ENCODE peak calls at places on chromosomes 6 and 20, in eight cellular contexts. C is mammary epithelial cell, S is AG04450, D is cardiac muscle cell, J is uterus, W is type B pancreatic cell, H is Caco-2, N is GM13977. O is an unnamed sample.

GRCh38 chr6:113055998-113056397 is 708.9 kb downstream of the RFPL4B start:
- DNase-seq in C (no peak), S (no peak), D (no peak), J (no peak), W (no peak), H (no peak), N (no peak), O (no peak)

GRCh38 chr6:52643158-52643557 is 27.8 kb upstream of the TMEM14A start:
- DNase-seq in C (no peak), S (no peak), D (no peak), J (no peak), W (no peak), H (no peak), N (no peak), O (no peak)

GRCh38 chr20:51469578-51470520 is 72.7 kb downstream of the NFATC2 start:
- DNase-seq in C (no peak), S (no peak), D (no peak), J (no peak), W (no peak), H (peak), N (no peak), O (no peak)

GRCh38 chr20:53579581-53580375 is 13.9 kb downstream of the ZNF217 start:
- DNase-seq in C (peak), S (no peak), D (peak), J (peak), W (no peak), H (peak), N (no peak), O (no peak)

GRCh38 chr20:20267685-20268429 is 100.0 kb upstream of the INSM1 start:
- DNase-seq in C (no peak), S (no peak), D (no peak), J (no peak), W (no peak), H (no peak), N (no peak), O (no peak)

GRCh38 chr6:33869826-33870423 is 66.1 kb upstream of the MLN start:
- DNase-seq in C (no peak), S (no peak), D (no peak), J (no peak), W (no peak), H (no peak), N (no peak), O (no peak)

GRCh38 chr20:36154696-36155628 is at the start of gene EPB41L1:
- DNase-seq in C (no peak), S (no peak), D (peak), J (no peak), W (no peak), H (no peak), N (peak), O (peak)

GRCh38 chr6:2895072-2895471 is 8.0 kb downstream of the SERPINB9 start:
- DNase-seq in C (no peak), S (no peak), D (no peak), J (no peak), W (no peak), H (no peak), N (no peak), O (no peak)

GRCh38 chr6:166584046-166584679 is 2.3 kb downstream of the RAMACL start:
- DNase-seq in C (no peak), S (no peak), D (no peak), J (no peak), W (no peak), H (no peak), N (no peak), O (no peak)

GRCh38 chr20:63433756-63434531 is 38.5 kb downstream of the KCNQ2 start:
- DNase-seq in C (no peak), S (no peak), D (no peak), J (no peak), W (no peak), H (no peak), N (no peak), O (no peak)

GRCh38 chr6:116015983-116016382 is 44.7 kb downstream of the FRK start:
- DNase-seq in C (no peak), S (no peak), D (no peak), J (no peak), W (no peak), H (no peak), N (no peak), O (no peak)

GRCh38 chr20:32828029-32828666 is 8.4 kb downstream of the MAPRE1 start:
- DNase-seq in C (no peak), S (no peak), D (no peak), J (no peak), W (no peak), H (no peak), N (no peak), O (no peak)

GRCh38 chr20:19519461-19519860 is 238.6 kb upstream of the RIN2 start:
- DNase-seq in C (no peak), S (no peak), D (no peak), J (no peak), W (no peak), H (no peak), N (peak), O (no peak)

DNA sequence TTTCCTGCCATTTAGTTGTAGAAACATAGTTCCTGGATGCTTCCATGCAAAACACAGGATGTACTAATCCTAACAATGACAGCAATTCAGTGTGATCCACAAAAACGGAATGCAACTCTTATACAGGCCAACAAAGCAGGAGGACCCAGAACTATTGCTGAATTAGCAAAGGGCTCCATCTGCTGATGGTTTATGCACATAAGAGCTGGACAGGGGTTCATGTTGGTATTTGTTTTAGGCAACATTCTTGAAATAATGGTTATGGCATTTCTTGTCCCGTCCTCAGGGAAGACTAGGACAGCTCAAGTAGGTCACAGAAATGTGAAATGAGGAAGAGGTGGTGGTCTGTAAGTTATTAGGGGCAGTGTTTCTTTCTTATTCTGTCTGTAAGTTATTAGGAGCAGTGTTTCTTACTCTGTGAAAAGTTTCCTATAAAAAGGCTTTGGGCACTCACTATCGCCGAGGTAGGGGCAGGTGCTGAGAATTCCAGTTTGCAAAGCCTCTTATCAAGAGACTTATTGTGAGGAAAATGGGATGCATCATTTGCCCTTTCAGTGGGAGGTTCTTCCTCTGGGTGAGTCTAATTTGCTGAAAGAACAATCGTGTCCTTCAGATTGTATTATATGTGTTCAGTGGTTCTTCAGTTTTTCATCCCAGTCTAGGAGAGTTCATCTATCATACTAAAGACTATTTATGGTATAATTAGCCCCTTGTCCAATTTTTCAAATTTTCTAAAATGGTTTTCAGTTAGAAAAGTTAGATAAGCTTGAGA is 171.1 kb downstream of the MCHR2 start:
- DNase-seq in C (peak), S (peak), D (peak), J (no peak), W (no peak), H (peak), N (peak), O (peak)
- TF ChIP-seq CTCF in C (peak), S (peak), D (peak), J (no peak), W (peak), H (peak), N (peak), O (no peak)

DNA sequence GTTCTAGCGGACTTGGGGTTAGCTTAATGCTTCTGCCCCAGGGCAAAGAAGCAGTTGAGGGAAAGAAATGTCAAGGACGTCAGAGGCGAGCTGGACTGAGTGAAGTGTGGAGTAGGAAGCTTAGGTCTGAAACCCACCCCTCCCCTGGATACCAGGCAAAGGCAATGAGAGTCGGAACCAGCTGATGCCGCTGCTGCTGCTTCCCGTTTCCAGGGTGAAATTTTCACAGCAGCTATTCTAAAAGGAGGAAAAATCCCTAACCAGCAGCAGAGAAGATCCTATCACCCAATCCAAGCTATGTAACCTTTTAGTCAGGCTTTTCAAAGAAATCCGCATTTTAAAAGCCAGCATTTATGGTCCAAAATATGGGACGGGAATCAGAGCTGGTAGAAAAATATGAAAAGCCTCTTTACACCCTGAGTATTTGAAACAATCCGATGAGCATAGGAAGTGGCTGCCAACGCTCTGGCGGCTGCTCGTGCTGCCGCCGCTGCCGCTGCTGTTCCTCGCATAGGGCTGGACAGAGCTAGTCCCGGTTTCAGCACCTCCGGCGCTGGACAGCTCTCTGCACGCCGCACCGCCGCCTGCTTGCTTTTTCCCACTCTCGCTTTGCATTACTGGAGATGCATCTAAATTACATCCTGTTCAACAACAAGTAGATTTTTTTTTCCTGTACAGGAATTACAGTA is 564.2 kb downstream of the LMBRD1 start:
- DNase-seq in C (peak), S (peak), D (peak), J (peak), W (peak), H (peak), N (peak), O (peak)
- TF ChIP-seq CTCF in C (no peak), S (no peak), D (no peak), J (no peak), W (no peak), H (no peak), N (no peak), O (no peak)

GRCh38 chr6:32118782-32119628 is 9.0 kb downstream of the ATF6B start:
- DNase-seq in C (peak), S (peak), D (peak), J (peak), W (peak), H (peak), N (peak), O (peak)
- TF ChIP-seq CTCF in C (peak), S (peak), D (peak), J (peak), W (peak), H (peak), N (peak), O (peak)

GRCh38 chr6:125787791-125788190 is 3.0 kb upstream of the NCOA7 start:
- DNase-seq in C (no peak), S (no peak), D (peak), J (no peak), W (no peak), H (no peak), N (no peak), O (no peak)
- TF ChIP-seq CTCF in C (no peak), S (peak), D (peak), J (no peak), W (peak), H (no peak), N (peak), O (no peak)

DNA sequence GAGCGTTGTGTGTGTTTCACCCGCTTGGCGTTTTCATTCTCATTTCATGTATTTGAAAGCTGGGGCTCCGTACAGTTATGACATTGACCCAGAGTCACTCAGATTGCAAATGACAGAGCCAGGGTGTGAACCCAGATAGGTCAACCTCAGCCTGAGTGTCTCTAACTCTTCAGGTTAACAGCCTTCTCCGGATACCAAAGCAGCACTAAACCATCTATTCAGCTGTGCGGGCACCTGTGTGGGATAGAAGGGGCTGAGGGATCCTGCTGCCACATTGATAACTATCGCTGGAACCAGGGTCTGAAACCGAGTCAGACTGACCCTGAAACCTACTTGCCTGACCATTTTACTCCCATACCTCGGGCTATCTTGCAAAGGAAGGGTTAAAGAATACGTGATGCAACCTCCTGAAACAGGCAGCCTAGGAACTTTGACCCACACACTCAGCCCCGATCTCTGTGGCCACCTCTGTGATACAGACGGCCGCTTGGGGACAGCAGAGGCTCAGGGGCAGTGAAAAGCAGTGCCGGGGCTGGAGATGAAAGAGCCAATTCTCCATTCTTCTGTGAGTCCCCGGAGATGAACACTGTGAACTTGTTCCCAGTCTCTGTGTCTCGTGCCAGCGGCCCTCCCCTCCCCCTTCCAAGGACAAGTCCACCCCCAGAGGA is 233.5 kb upstream of the QKI start:
- DNase-seq in C (peak), S (no peak), D (peak), J (peak), W (no peak), H (peak), N (peak), O (peak)
- TF ChIP-seq CTCF in C (no peak), S (peak), D (peak), J (peak), W (peak), H (peak), N (peak), O (no peak)

DNA sequence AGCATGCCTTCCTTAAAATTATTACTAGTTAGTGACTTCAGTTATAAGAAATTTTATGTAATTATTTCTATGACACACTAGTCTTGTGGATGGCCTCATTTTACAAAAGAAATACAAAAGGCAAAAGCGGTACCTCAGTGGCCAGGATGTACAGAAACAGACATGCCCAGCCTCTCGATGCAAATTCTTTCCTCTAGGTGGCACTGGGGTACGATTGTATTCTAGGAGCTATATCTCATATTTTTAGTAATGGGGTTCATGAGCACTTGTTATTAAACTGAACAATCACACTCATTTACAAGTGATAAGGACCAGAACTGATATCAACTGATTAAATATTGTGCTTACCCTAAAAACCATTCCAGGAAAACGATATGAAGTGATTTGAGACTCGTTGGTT is 59.8 kb downstream of the SOD2 start:
- DNase-seq in C (no peak), S (no peak), D (peak), J (no peak), W (no peak), H (no peak), N (no peak), O (peak)
- TF ChIP-seq CTCF in C (peak), S (peak), D (peak), J (no peak), W (peak), H (peak), N (peak), O (no peak)